ENCODE peak calls at places on chromosomes 2 and 18, in five cellular contexts. C, I, G, S and Y are unnamed samples.

GRCh38 chr18:48663931-48664847 is 125.4 kb downstream of the CTIF start:
- DNase-seq in C (peak), I (peak), S (no peak), G (peak), Y (no peak)

GRCh38 chr18:13435596-13436333 is 217.2 kb downstream of the LDLRAD4 start:
- DNase-seq in S (no peak), I (no peak), C (peak), G (no peak), Y (peak)

GRCh38 chr18:8480506-8481328 is 128.5 kb upstream of the RAB12 start:
- DNase-seq in S (no peak), I (no peak), C (peak), G (peak), Y (peak)

GRCh38 chr2:181917378-181917735 is 25.8 kb downstream of the ITPRID2 start:
- DNase-seq in G (no peak), I (no peak), S (no peak), C (no peak), Y (no peak)

GRCh38 chr2:23589739-23590138 is 204.8 kb downstream of the KLHL29 start:
- DNase-seq in I (no peak), S (no peak), C (no peak), G (no peak), Y (no peak)

GRCh38 chr18:3230401-3231334 is 10.9 kb upstream of the MYOM1 start:
- DNase-seq in I (no peak), C (no peak), G (no peak), S (no peak), Y (no peak)

GRCh38 chr2:109335586-109336266 is 206.7 kb downstream of the SH3RF3 start:
- DNase-seq in G (no peak), I (no peak), S (no peak), C (peak), Y (no peak)

GRCh38 chr2:9268310-9269081 is 61.9 kb downstream of the ASAP2 start:
- DNase-seq in I (no peak), S (no peak), G (no peak), C (no peak), Y (no peak)

GRCh38 chr2:9656270-9656766 is 25.5 kb upstream of the YWHAQ start:
- DNase-seq in S (peak), C (peak), I (no peak), G (no peak), Y (peak)

GRCh38 chr2:127410871-127411396 is 7.3 kb upstream of the PROC start:
- DNase-seq in I (no peak), G (no peak), S (no peak), C (peak), Y (no peak)

GRCh38 chr18:25262920-25263319 is 89.0 kb downstream of the ZNF521 start:
- DNase-seq in C (peak), S (no peak), I (no peak), G (no peak), Y (no peak)

GRCh38 chr2:54479422-54479821 is 23.3 kb downstream of the SPTBN1 start:
- DNase-seq in G (no peak), I (no peak), S (no peak), C (no peak), Y (no peak)

GRCh38 chr2:175709248-175709647 is 292.8 kb downstream of the LNPK start:
- DNase-seq in G (no peak), I (no peak), C (no peak), S (no peak), Y (no peak)

GRCh38 chr18:51287818-51288508 is 90.5 kb upstream of the MEX3C start:
- DNase-seq in S (no peak), G (no peak), I (no peak), C (no peak), Y (no peak)

GRCh38 chr2:47950340-47951280 is 44.3 kb upstream of the FBXO11 start:
- DNase-seq in I (no peak), C (no peak), S (no peak), G (no peak), Y (no peak)

GRCh38 chr2:128421861-128422311 is 103.2 kb upstream of the HS6ST1 start:
- DNase-seq in G (no peak), C (no peak), I (no peak), S (no peak), Y (no peak)

GRCh38 chr2:10584843-10585475 is 104.8 kb downstream of the NOL10 start:
- DNase-seq in S (no peak), C (peak), I (no peak), G (no peak), Y (no peak)

GRCh38 chr18:58496231-58496630 is 132.7 kb downstream of the ALPK2 start:
- DNase-seq in I (no peak), C (peak), G (no peak), S (no peak), Y (no peak)

GRCh38 chr2:71458413-71459083 is 5.2 kb downstream of the DYSF start:
- DNase-seq in C (peak), G (no peak), I (no peak), S (no peak), Y (no peak)

GRCh38 chr2:85400023-85400422 is 10.1 kb downstream of the CAPG start:
- DNase-seq in S (no peak), C (no peak), I (no peak), G (no peak), Y (no peak)

GRCh38 chr2:120384486-120385354 is 38.8 kb downstream of the INHBB start:
- DNase-seq in S (no peak), I (no peak), C (no peak), G (no peak), Y (no peak)

GRCh38 chr2:29382486-29382885 is 267.3 kb downstream of the CLIP4 start:
- DNase-seq in S (no peak), G (no peak), C (no peak), I (no peak), Y (no peak)

GRCh38 chr2:99821039-99821438 is 321.4 kb downstream of the AFF3 start:
- DNase-seq in G (no peak), I (no peak), C (no peak), S (no peak), Y (no peak)

GRCh38 chr2:98388081-98388480 is 41.8 kb downstream of the CNGA3 start:
- DNase-seq in I (no peak), G (no peak), C (no peak), S (no peak), Y (no peak)

GRCh38 chr18:23994361-23994902 is 20.1 kb upstream of the TTC39C start:
- DNase-seq in C (peak), G (peak), I (no peak), S (no peak), Y (peak)

GRCh38 chr2:170587117-170587516 is 128.0 kb upstream of the SP5 start:
- DNase-seq in S (no peak), C (no peak), I (no peak), G (no peak), Y (no peak)

GRCh38 chr18:26103579-26103978 is 13.2 kb upstream of the SS18 start:
- DNase-seq in G (no peak), S (no peak), C (no peak), I (no peak), Y (no peak)

GRCh38 chr2:118983133-118983532 is 41.1 kb downstream of the MARCO start:
- DNase-seq in S (no peak), G (no peak), C (no peak), I (no peak), Y (no peak)

GRCh38 chr2:127674241-127675209 is 805 bp downstream of the LIMS2 start:
- DNase-seq in C (peak), I (no peak), G (no peak), S (no peak), Y (no peak)

GRCh38 chr2:36380624-36381481 is 25.3 kb downstream of the CRIM1 start:
- DNase-seq in I (no peak), C (no peak), G (no peak), S (peak), Y (no peak)